ENCODE peak calls at places on chromosomes 7 and 10, in eight cellular contexts. One of them, this sample, is unnamed.

GRCh38 chr7:5455581-5456222 is 32.1 kb upstream of the TNRC18 start:
- DNase-seq in ovary: no peak
- DNase-seq in right atrium auricular region: no peak
- DNase-seq in WERI-Rb-1: no peak
- DNase-seq in mammary epithelial cell: no peak
- DNase-seq in PC-9: no peak
- DNase-seq in body of pancreas: no peak
- DNase-seq in IMR-90: no peak
- DNase-seq in this sample: no peak

GRCh38 chr10:8449909-8450308 is 395.4 kb downstream of the GATA3 start:
- DNase-seq in body of pancreas: no peak
- DNase-seq in IMR-90: no peak
- DNase-seq in mammary epithelial cell: no peak
- DNase-seq in WERI-Rb-1: no peak
- DNase-seq in ovary: no peak
- DNase-seq in right atrium auricular region: no peak
- DNase-seq in PC-9: no peak
- DNase-seq in this sample: no peak

GRCh38 chr7:132270517-132270916 is 305.8 kb downstream of the PLXNA4 start:
- DNase-seq in WERI-Rb-1: no peak
- DNase-seq in mammary epithelial cell: peak
- DNase-seq in PC-9: no peak
- DNase-seq in ovary: no peak
- DNase-seq in IMR-90: peak
- DNase-seq in right atrium auricular region: no peak
- DNase-seq in body of pancreas: no peak
- DNase-seq in this sample: peak

GRCh38 chr7:157013602-157014549 is 3.4 kb upstream of the MNX1 start:
- DNase-seq in body of pancreas: no peak
- DNase-seq in ovary: no peak
- DNase-seq in IMR-90: no peak
- DNase-seq in right atrium auricular region: no peak
- DNase-seq in mammary epithelial cell: no peak
- DNase-seq in PC-9: no peak
- DNase-seq in WERI-Rb-1: peak
- DNase-seq in this sample: no peak

GRCh38 chr10:76309744-76310441 is 878.5 kb downstream of the LRMDA start:
- DNase-seq in ovary: no peak
- DNase-seq in body of pancreas: no peak
- DNase-seq in right atrium auricular region: no peak
- DNase-seq in PC-9: no peak
- DNase-seq in IMR-90: peak
- DNase-seq in mammary epithelial cell: no peak
- DNase-seq in WERI-Rb-1: peak
- DNase-seq in this sample: no peak

GRCh38 chr10:122338609-122339441 is 35.7 kb upstream of the PLEKHA1 start:
- DNase-seq in body of pancreas: no peak
- DNase-seq in WERI-Rb-1: no peak
- DNase-seq in ovary: no peak
- DNase-seq in IMR-90: no peak
- DNase-seq in right atrium auricular region: no peak
- DNase-seq in PC-9: peak
- DNase-seq in mammary epithelial cell: no peak
- DNase-seq in this sample: no peak

GRCh38 chr7:36119005-36119711 is 33.9 kb upstream of the EEPD1 start:
- DNase-seq in mammary epithelial cell: peak
- DNase-seq in WERI-Rb-1: no peak
- DNase-seq in body of pancreas: no peak
- DNase-seq in ovary: no peak
- DNase-seq in IMR-90: peak
- DNase-seq in PC-9: peak
- DNase-seq in right atrium auricular region: no peak
- DNase-seq in this sample: no peak

GRCh38 chr7:78493383-78493782 is 694.8 kb downstream of the PHTF2 start:
- DNase-seq in right atrium auricular region: no peak
- DNase-seq in body of pancreas: no peak
- DNase-seq in WERI-Rb-1: no peak
- DNase-seq in IMR-90: no peak
- DNase-seq in ovary: no peak
- DNase-seq in mammary epithelial cell: no peak
- DNase-seq in PC-9: no peak
- DNase-seq in this sample: no peak

GRCh38 chr7:27182861-27183681 is 2.0 kb downstream of the HOXA11 start:
- DNase-seq in right atrium auricular region: no peak
- DNase-seq in body of pancreas: no peak
- DNase-seq in WERI-Rb-1: peak
- DNase-seq in ovary: peak
- DNase-seq in PC-9: no peak
- DNase-seq in mammary epithelial cell: no peak
- DNase-seq in IMR-90: no peak
- DNase-seq in this sample: peak

GRCh38 chr10:31320179-31320597 is 1.2 kb downstream of the ZEB1 start:
- DNase-seq in PC-9: peak
- DNase-seq in IMR-90: no peak
- DNase-seq in WERI-Rb-1: peak
- DNase-seq in right atrium auricular region: peak
- DNase-seq in ovary: peak
- DNase-seq in mammary epithelial cell: peak
- DNase-seq in body of pancreas: peak
- DNase-seq in this sample: peak

GRCh38 chr7:144516729-144517128 is 113.2 kb upstream of the NOBOX start:
- DNase-seq in ovary: no peak
- DNase-seq in PC-9: no peak
- DNase-seq in right atrium auricular region: no peak
- DNase-seq in WERI-Rb-1: peak
- DNase-seq in mammary epithelial cell: no peak
- DNase-seq in IMR-90: no peak
- DNase-seq in body of pancreas: no peak
- DNase-seq in this sample: no peak

GRCh38 chr10:31146496-31147219 is 115.0 kb upstream of the ZNF438 start:
- DNase-seq in ovary: peak
- DNase-seq in IMR-90: peak
- DNase-seq in WERI-Rb-1: no peak
- DNase-seq in body of pancreas: no peak
- DNase-seq in PC-9: peak
- DNase-seq in right atrium auricular region: peak
- DNase-seq in mammary epithelial cell: peak
- DNase-seq in this sample: no peak

GRCh38 chr10:132370426-132371340 is 26.3 kb upstream of the PWWP2B start:
- DNase-seq in PC-9: no peak
- DNase-seq in IMR-90: no peak
- DNase-seq in mammary epithelial cell: no peak
- DNase-seq in WERI-Rb-1: no peak
- DNase-seq in body of pancreas: no peak
- DNase-seq in right atrium auricular region: no peak
- DNase-seq in ovary: peak
- DNase-seq in this sample: no peak

GRCh38 chr7:44541028-44541869 is at the start of gene NPC1L1:
- DNase-seq in mammary epithelial cell: no peak
- DNase-seq in WERI-Rb-1: no peak
- DNase-seq in IMR-90: no peak
- DNase-seq in right atrium auricular region: no peak
- DNase-seq in PC-9: no peak
- DNase-seq in body of pancreas: peak
- DNase-seq in ovary: no peak
- DNase-seq in this sample: peak

GRCh38 chr10:77300682-77301081 is 336.9 kb downstream of the KCNMA1 start:
- DNase-seq in ovary: no peak
- DNase-seq in WERI-Rb-1: peak
- DNase-seq in PC-9: no peak
- DNase-seq in body of pancreas: no peak
- DNase-seq in right atrium auricular region: no peak
- DNase-seq in IMR-90: no peak
- DNase-seq in mammary epithelial cell: no peak
- DNase-seq in this sample: no peak

GRCh38 chr7:47536705-47537611 is 45.0 kb downstream of the TNS3 start:
- DNase-seq in WERI-Rb-1: no peak
- DNase-seq in PC-9: no peak
- DNase-seq in ovary: peak
- DNase-seq in mammary epithelial cell: no peak
- DNase-seq in IMR-90: peak
- DNase-seq in body of pancreas: peak
- DNase-seq in right atrium auricular region: peak
- DNase-seq in this sample: peak

GRCh38 chr7:113698556-113699220 is 220.1 kb downstream of the PPP1R3A start:
- DNase-seq in WERI-Rb-1: no peak
- DNase-seq in right atrium auricular region: no peak
- DNase-seq in PC-9: no peak
- DNase-seq in IMR-90: peak
- DNase-seq in mammary epithelial cell: peak
- DNase-seq in ovary: no peak
- DNase-seq in body of pancreas: peak
- DNase-seq in this sample: peak

GRCh38 chr7:150875791-150876190 is 23.5 kb downstream of the AOC1 start:
- DNase-seq in WERI-Rb-1: no peak
- DNase-seq in mammary epithelial cell: no peak
- DNase-seq in IMR-90: no peak
- DNase-seq in ovary: no peak
- DNase-seq in PC-9: no peak
- DNase-seq in body of pancreas: no peak
- DNase-seq in right atrium auricular region: no peak
- DNase-seq in this sample: no peak

GRCh38 chr7:33986951-33987948 is 81.9 kb downstream of the BMPER start:
- DNase-seq in body of pancreas: no peak
- DNase-seq in IMR-90: peak
- DNase-seq in PC-9: peak
- DNase-seq in right atrium auricular region: no peak
- DNase-seq in mammary epithelial cell: peak
- DNase-seq in WERI-Rb-1: no peak
- DNase-seq in ovary: no peak
- DNase-seq in this sample: no peak

GRCh38 chr10:24465124-24465874 is 256.4 kb downstream of the KIAA1217 start:
- DNase-seq in right atrium auricular region: no peak
- DNase-seq in PC-9: peak
- DNase-seq in mammary epithelial cell: peak
- DNase-seq in body of pancreas: peak
- DNase-seq in WERI-Rb-1: no peak
- DNase-seq in ovary: peak
- DNase-seq in IMR-90: peak
- DNase-seq in this sample: no peak

GRCh38 chr10:48389272-48389671 is 82.8 kb downstream of the MAPK8 start:
- DNase-seq in IMR-90: no peak
- DNase-seq in right atrium auricular region: no peak
- DNase-seq in ovary: no peak
- DNase-seq in mammary epithelial cell: no peak
- DNase-seq in body of pancreas: no peak
- DNase-seq in WERI-Rb-1: no peak
- DNase-seq in PC-9: no peak
- DNase-seq in this sample: no peak

GRCh38 chr10:61662794-61663259 is at the start of gene CABCOCO1:
- DNase-seq in WERI-Rb-1: peak
- DNase-seq in mammary epithelial cell: peak
- DNase-seq in right atrium auricular region: peak
- DNase-seq in body of pancreas: peak
- DNase-seq in ovary: peak
- DNase-seq in IMR-90: peak
- DNase-seq in PC-9: peak
- DNase-seq in this sample: peak

GRCh38 chr10:119028900-119029612 is 458 bp upstream of the NANOS1 start:
- DNase-seq in body of pancreas: peak
- DNase-seq in IMR-90: peak
- DNase-seq in mammary epithelial cell: peak
- DNase-seq in ovary: peak
- DNase-seq in PC-9: peak
- DNase-seq in WERI-Rb-1: peak
- DNase-seq in right atrium auricular region: peak
- DNase-seq in this sample: peak
- TF ChIP-seq CTCF in body of pancreas: no peak
- TF ChIP-seq CTCF in IMR-90: peak
- TF ChIP-seq CTCF in mammary epithelial cell: peak
- TF ChIP-seq CTCF in ovary: peak
- TF ChIP-seq CTCF in PC-9: no peak
- TF ChIP-seq CTCF in WERI-Rb-1: no peak
- TF ChIP-seq CTCF in right atrium auricular region: peak
- TF ChIP-seq CTCF in this sample: no peak

GRCh38 chr10:87771871-87772500 is 46.0 kb downstream of the ATAD1 start:
- DNase-seq in mammary epithelial cell: peak
- DNase-seq in ovary: no peak
- DNase-seq in right atrium auricular region: no peak
- DNase-seq in body of pancreas: no peak
- DNase-seq in IMR-90: peak
- DNase-seq in WERI-Rb-1: no peak
- DNase-seq in PC-9: no peak
- DNase-seq in this sample: no peak
- TF ChIP-seq CTCF in mammary epithelial cell: peak
- TF ChIP-seq CTCF in ovary: peak
- TF ChIP-seq CTCF in right atrium auricular region: peak
- TF ChIP-seq CTCF in body of pancreas: no peak
- TF ChIP-seq CTCF in IMR-90: peak
- TF ChIP-seq CTCF in WERI-Rb-1: no peak
- TF ChIP-seq CTCF in PC-9: peak
- TF ChIP-seq CTCF in this sample: peak

DNA sequence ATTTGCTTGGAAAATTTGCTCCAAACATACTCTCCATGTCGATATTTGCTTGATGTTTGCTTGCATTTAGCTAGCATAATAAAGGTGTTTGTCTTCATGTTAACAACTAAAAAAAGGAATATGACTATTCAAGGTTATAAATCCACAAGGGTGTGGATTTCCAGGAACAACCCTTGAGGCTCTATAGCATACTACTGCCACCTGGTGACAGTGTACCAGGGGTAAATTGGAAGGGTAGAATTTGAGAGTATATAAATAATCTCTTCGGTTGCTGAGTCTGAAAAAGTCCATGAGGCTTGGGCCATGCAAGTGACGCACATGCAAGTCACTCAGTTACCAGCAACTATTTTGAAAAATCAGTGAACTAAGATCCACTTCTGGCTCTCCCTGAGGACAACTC is 68.4 kb downstream of the SLIT1 start:
- DNase-seq in right atrium auricular region: no peak
- DNase-seq in ovary: no peak
- DNase-seq in IMR-90: no peak
- DNase-seq in body of pancreas: no peak
- DNase-seq in WERI-Rb-1: peak
- DNase-seq in mammary epithelial cell: peak
- DNase-seq in PC-9: peak
- DNase-seq in this sample: no peak
- TF ChIP-seq CTCF in right atrium auricular region: peak
- TF ChIP-seq CTCF in ovary: no peak
- TF ChIP-seq CTCF in IMR-90: peak
- TF ChIP-seq CTCF in body of pancreas: no peak
- TF ChIP-seq CTCF in WERI-Rb-1: peak
- TF ChIP-seq CTCF in mammary epithelial cell: peak
- TF ChIP-seq CTCF in PC-9: peak
- TF ChIP-seq CTCF in this sample: no peak

GRCh38 chr10:15897282-15897681 is 37.0 kb upstream of the MINDY3 start:
- DNase-seq in body of pancreas: no peak
- DNase-seq in IMR-90: peak
- DNase-seq in right atrium auricular region: no peak
- DNase-seq in PC-9: no peak
- DNase-seq in mammary epithelial cell: peak
- DNase-seq in ovary: no peak
- DNase-seq in WERI-Rb-1: no peak
- DNase-seq in this sample: no peak
- TF ChIP-seq CTCF in body of pancreas: no peak
- TF ChIP-seq CTCF in IMR-90: no peak
- TF ChIP-seq CTCF in right atrium auricular region: no peak
- TF ChIP-seq CTCF in PC-9: no peak
- TF ChIP-seq CTCF in mammary epithelial cell: no peak
- TF ChIP-seq CTCF in ovary: no peak
- TF ChIP-seq CTCF in WERI-Rb-1: no peak
- TF ChIP-seq CTCF in this sample: no peak

This sample was measured in nephron progenitor cell.